ENCODE peak calls at places on chromosomes 3 and 15, in five cellular contexts. One of them, this sample, is unnamed.

GRCh38 chr3:138010273-138010590 is 267 bp downstream of the CLDN18 start:
- DNase-seq in HepG2: no peak
- DNase-seq in GM23248: no peak
- DNase-seq in GM12878: no peak
- DNase-seq in PC-3: no peak
- DNase-seq in this sample: no peak

GRCh38 chr3:134029734-134030381 is at the start of gene SLCO2A1:
- DNase-seq in HepG2: no peak
- DNase-seq in PC-3: no peak
- DNase-seq in GM23248: peak
- DNase-seq in GM12878: no peak
- DNase-seq in this sample: peak

GRCh38 chr3:127457094-127457475 is 133.4 kb downstream of the TPRA1 start:
- DNase-seq in GM12878: no peak
- DNase-seq in PC-3: peak
- DNase-seq in GM23248: peak
- DNase-seq in HepG2: no peak
- DNase-seq in this sample: peak

GRCh38 chr15:97036301-97036700 is 705.8 kb downstream of the NR2F2 start:
- DNase-seq in PC-3: no peak
- DNase-seq in GM12878: no peak
- DNase-seq in GM23248: no peak
- DNase-seq in HepG2: no peak
- DNase-seq in this sample: no peak

GRCh38 chr3:59816312-59816711 is 766.5 kb upstream of the CFAP20DC start:
- DNase-seq in GM12878: no peak
- DNase-seq in HepG2: no peak
- DNase-seq in PC-3: peak
- DNase-seq in GM23248: no peak
- DNase-seq in this sample: no peak

GRCh38 chr3:123725652-123726400 is 141.0 kb upstream of the HACD2 start:
- DNase-seq in HepG2: no peak
- DNase-seq in GM23248: no peak
- DNase-seq in GM12878: no peak
- DNase-seq in PC-3: no peak
- DNase-seq in this sample: no peak

GRCh38 chr3:187878776-187879524 is 133.7 kb upstream of the BCL6 start:
- DNase-seq in GM12878: no peak
- DNase-seq in HepG2: no peak
- DNase-seq in PC-3: peak
- DNase-seq in GM23248: peak
- DNase-seq in this sample: no peak

GRCh38 chr3:77931272-77932009 is 891.5 kb downstream of the ROBO2 start:
- DNase-seq in HepG2: peak
- DNase-seq in PC-3: no peak
- DNase-seq in GM23248: no peak
- DNase-seq in GM12878: no peak
- DNase-seq in this sample: peak

GRCh38 chr3:188947401-188947982 is 224.3 kb upstream of the TPRG1 start:
- DNase-seq in PC-3: peak
- DNase-seq in GM23248: peak
- DNase-seq in GM12878: no peak
- DNase-seq in HepG2: no peak
- DNase-seq in this sample: peak
- H3K9ac ChIP-seq in PC-3: peak
- H3K9ac ChIP-seq in GM23248: peak
- H3K9ac ChIP-seq in GM12878: no peak
- H3K9ac ChIP-seq in HepG2: no peak
- H3K9ac ChIP-seq in this sample: peak

DNA sequence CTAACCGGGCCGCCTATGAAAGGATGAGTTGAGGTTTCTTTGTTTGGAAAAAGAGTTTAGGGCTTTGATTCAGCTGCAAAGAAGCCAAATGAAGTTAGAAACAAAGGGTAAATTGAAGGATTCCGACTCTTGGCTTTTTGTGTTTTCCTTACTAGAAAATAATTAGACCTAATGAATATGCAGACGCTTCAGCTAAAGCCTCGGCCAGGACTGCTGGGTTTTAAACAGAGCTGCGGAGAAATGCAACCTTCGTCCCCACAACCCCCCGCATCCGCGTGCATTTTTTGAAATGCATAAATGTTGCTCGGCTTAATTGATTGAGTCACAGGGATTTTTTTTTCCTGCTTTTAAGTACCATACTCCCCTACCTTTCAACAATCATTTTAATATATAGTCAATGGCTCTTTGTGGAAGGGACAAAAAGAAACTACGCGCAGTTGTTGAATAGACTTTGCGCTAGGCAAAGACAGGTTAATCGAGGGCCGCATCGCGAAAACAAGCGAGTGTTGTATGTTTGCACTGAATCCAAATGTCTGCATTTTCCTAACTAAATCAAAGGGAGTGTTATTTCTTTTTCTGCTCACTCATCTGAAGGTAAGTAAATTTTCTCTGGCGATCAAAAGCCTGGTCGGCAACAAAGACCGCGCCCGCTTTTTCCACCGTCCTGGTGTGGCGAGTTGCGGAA is 1.3 kb upstream of the ZIC4 start:
- DNase-seq in PC-3: no peak
- DNase-seq in HepG2: no peak
- DNase-seq in GM12878: no peak
- DNase-seq in GM23248: no peak
- DNase-seq in this sample: no peak
- TF ChIP-seq EZH2 in PC-3: peak
- TF ChIP-seq EZH2 in HepG2: no peak
- TF ChIP-seq EZH2 in GM12878: no peak
- TF ChIP-seq EZH2 in GM23248: no peak
- TF ChIP-seq EZH2 in this sample: peak

GRCh38 chr3:49217688-49218470 is 46.5 kb downstream of the KLHDC8B start:
- DNase-seq in GM23248: peak
- DNase-seq in PC-3: no peak
- DNase-seq in HepG2: no peak
- DNase-seq in GM12878: no peak
- DNase-seq in this sample: peak
- H2AFZ ChIP-seq in GM23248: peak
- H2AFZ ChIP-seq in PC-3: no peak
- H2AFZ ChIP-seq in HepG2: no peak
- H2AFZ ChIP-seq in GM12878: no peak
- H2AFZ ChIP-seq in this sample: peak

GRCh38 chr15:87207945-87208580 is 1048.5 kb downstream of the NTRK3 start:
- DNase-seq in GM23248: peak
- DNase-seq in GM12878: no peak
- DNase-seq in PC-3: peak
- DNase-seq in HepG2: no peak
- DNase-seq in this sample: peak
- H3K9ac ChIP-seq in GM23248: no peak
- H3K9ac ChIP-seq in GM12878: no peak
- H3K9ac ChIP-seq in PC-3: no peak
- H3K9ac ChIP-seq in HepG2: no peak
- H3K9ac ChIP-seq in this sample: no peak

GRCh38 chr3:126391631-126392030 is 3.1 kb upstream of the CFAP100 start:
- DNase-seq in GM12878: no peak
- DNase-seq in HepG2: no peak
- DNase-seq in PC-3: no peak
- DNase-seq in GM23248: no peak
- DNase-seq in this sample: no peak

GRCh38 chr3:126389112-126389791 is 5.5 kb upstream of the CFAP100 start:
- DNase-seq in GM23248: peak
- DNase-seq in HepG2: peak
- DNase-seq in PC-3: peak
- DNase-seq in GM12878: no peak
- DNase-seq in this sample: peak

GRCh38 chr3:126390751-126391150 is 4.0 kb upstream of the CFAP100 start:
- DNase-seq in PC-3: no peak
- DNase-seq in GM23248: no peak
- DNase-seq in GM12878: no peak
- DNase-seq in HepG2: no peak
- DNase-seq in this sample: no peak

GRCh38 chr3:126389792-126390142 is 4.9 kb upstream of the CFAP100 start:
- DNase-seq in GM23248: no peak
- DNase-seq in PC-3: no peak
- DNase-seq in GM12878: no peak
- DNase-seq in HepG2: no peak
- DNase-seq in this sample: no peak

GRCh38 chr3:126390201-126390600 is 4.5 kb upstream of the CFAP100 start:
- DNase-seq in GM23248: no peak
- DNase-seq in PC-3: no peak
- DNase-seq in HepG2: no peak
- DNase-seq in GM12878: no peak
- DNase-seq in this sample: no peak
- TF ChIP-seq EZH2 in GM23248: no peak
- TF ChIP-seq EZH2 in PC-3: no peak
- TF ChIP-seq EZH2 in HepG2: no peak
- TF ChIP-seq EZH2 in GM12878: no peak
- TF ChIP-seq EZH2 in this sample: no peak

GRCh38 chr3:101038393-101038792 is 45.2 kb upstream of the ABI3BP start:
- DNase-seq in GM23248: peak
- DNase-seq in HepG2: no peak
- DNase-seq in GM12878: no peak
- DNase-seq in PC-3: no peak
- DNase-seq in this sample: peak
- H2AFZ ChIP-seq in GM23248: peak
- H2AFZ ChIP-seq in HepG2: no peak
- H2AFZ ChIP-seq in GM12878: no peak
- H2AFZ ChIP-seq in PC-3: no peak
- H2AFZ ChIP-seq in this sample: peak

DNA sequence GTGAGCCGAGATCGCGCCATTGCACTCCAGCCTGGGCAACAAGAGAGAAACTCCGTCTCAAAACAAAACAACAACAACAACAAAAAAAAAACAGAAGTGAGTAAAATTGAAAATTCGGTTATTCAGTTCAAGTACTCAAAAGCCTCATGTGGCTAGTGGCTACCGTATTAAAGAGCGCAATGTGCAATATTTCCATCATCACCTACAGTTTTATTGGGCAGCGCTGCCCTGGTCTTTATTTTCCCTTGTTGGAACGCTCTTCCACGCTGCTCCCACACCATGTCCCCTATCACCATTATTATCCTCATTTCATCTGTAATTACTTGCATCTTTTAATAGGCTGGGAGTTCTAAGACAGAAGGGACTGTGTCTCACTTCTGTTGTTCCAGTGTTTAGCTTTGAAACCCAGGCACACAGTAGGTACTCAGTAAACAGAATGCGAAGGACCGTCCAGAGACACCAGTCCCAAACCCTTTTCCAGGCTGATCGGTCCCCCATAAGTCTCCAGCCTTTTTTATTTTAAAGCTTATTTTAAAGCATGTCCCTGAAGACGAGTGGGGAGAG is 427 bp upstream of the HACD3 start:
- DNase-seq in HepG2: no peak
- DNase-seq in GM12878: no peak
- DNase-seq in GM23248: peak
- DNase-seq in PC-3: no peak
- DNase-seq in this sample: no peak
- H3K9ac ChIP-seq in HepG2: peak
- H3K9ac ChIP-seq in GM12878: peak
- H3K9ac ChIP-seq in GM23248: peak
- H3K9ac ChIP-seq in PC-3: peak
- H3K9ac ChIP-seq in this sample: peak

This sample was measured in fibroblast of lung.